ENCODE peak calls at places on chromosome 15, in six cellular contexts. A, L, X, D, Y and O are unnamed samples. For H3K36me3 and H3K27me3, the result is how much of the 10 kb centered on the place peaks cover.

GRCh38 chr15:84736375-84736774 is 12.0 kb upstream of the ZNF592 start:
- DNase-seq in A (no peak), L (no peak), X (no peak), D (no peak), Y (no peak), O (no peak)

GRCh38 chr15:50687302-50687902 is 805 bp upstream of the TRPM7 start:
- DNase-seq in A (no peak), L (no peak), X (no peak), D (no peak), Y (no peak), O (no peak)

GRCh38 chr15:89910891-89911626 is 1.7 kb downstream of the ARPIN start:
- DNase-seq in A (no peak), L (no peak), X (no peak), D (no peak), Y (no peak), O (no peak)

GRCh38 chr15:78737187-78737820 is 74.0 kb downstream of the ADAMTS7 start:
- DNase-seq in A (no peak), L (no peak), X (no peak), D (no peak), Y (peak), O (no peak)

GRCh38 chr15:89781891-89782618 is 5.9 kb downstream of the MESP2 start:
- DNase-seq in A (no peak), L (no peak), X (no peak), D (no peak), Y (no peak), O (peak)

GRCh38 chr15:91338763-91339162 is 238.7 kb downstream of the SV2B start:
- DNase-seq in A (peak), L (no peak), X (peak), D (no peak), Y (peak), O (peak)

GRCh38 chr15:99931703-99932603 is 198.7 kb upstream of the LYSMD4 start:
- DNase-seq in A (no peak), L (no peak), X (no peak), D (no peak), Y (peak), O (no peak)

GRCh38 chr15:63118854-63119253 is 2.8 kb upstream of the LACTB start:
- DNase-seq in A (no peak), L (no peak), X (no peak), D (no peak), Y (no peak), O (no peak)

GRCh38 chr15:96361309-96362000 is 31.0 kb downstream of the NR2F2 start:
- DNase-seq in A (no peak), L (no peak), X (no peak), D (no peak), Y (peak), O (no peak)

GRCh38 chr15:43880406-43881184 is 53.8 kb downstream of the WDR76 start:
- DNase-seq in A (no peak), L (no peak), X (no peak), D (no peak), Y (no peak), O (no peak)

GRCh38 chr15:32838820-32839219 is 121.0 kb downstream of the GREM1 start:
- DNase-seq in A (no peak), L (no peak), X (no peak), D (no peak), Y (no peak), O (peak)

GRCh38 chr15:95365615-95366107 is 964.8 kb upstream of the NR2F2 start:
- DNase-seq in A (no peak), L (peak), X (peak), D (no peak), Y (no peak), O (peak)

GRCh38 chr15:61201322-61201721 is 27.8 kb downstream of the RORA start:
- DNase-seq in A (no peak), L (no peak), X (no peak), D (no peak), Y (no peak), O (no peak)

GRCh38 chr15:37096878-37097568 is 3.3 kb downstream of the MEIS2 start:
- DNase-seq in A (no peak), L (no peak), X (no peak), D (no peak), Y (peak), O (no peak)

GRCh38 chr15:38554354-38554753 is 10.3 kb downstream of the RASGRP1 start:
- DNase-seq in A (no peak), L (no peak), X (no peak), D (no peak), Y (no peak), O (peak)

GRCh38 chr15:87620393-87620792 is 636.1 kb downstream of the NTRK3 start:
- DNase-seq in A (no peak), L (no peak), X (no peak), D (no peak), Y (no peak), O (no peak)

GRCh38 chr15:47027322-47027946 is 689.9 kb upstream of the SEMA6D start:
- DNase-seq in A (no peak), L (no peak), X (peak), D (no peak), Y (peak), O (no peak)

GRCh38 chr15:34284937-34285336 is 52.6 kb downstream of the SLC12A6 start:
- DNase-seq in A (no peak), L (no peak), X (no peak), D (no peak), Y (no peak), O (no peak)

DNA sequence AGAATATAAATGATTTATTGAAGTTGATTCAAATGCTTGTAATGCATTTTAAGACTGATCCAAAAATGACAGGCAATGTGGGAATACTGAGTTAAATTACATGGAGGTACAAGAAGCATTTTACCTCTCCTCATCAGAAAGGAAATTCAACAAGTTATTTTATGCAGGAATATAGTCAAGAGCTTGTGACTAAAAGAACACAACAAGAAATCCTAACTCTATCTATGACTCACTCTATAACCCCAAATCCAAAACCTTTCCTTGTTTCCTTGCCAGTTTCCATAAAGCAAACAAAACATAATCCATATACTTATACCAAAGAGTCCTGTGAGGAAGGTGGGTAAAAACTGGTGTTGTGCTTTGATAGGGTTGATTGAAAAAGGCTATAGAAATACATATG is 30.8 kb downstream of the SIN3A start:
- DNase-seq in A (no peak), L (no peak), X (no peak), D (no peak), Y (no peak), O (no peak)
- H3K36me3 ChIP-seq in A (under half), L (under half), X (under half), D (half or more), Y (half or more), O (under half)

GRCh38 chr15:67822537-67823370 is 2.6 kb upstream of the SKOR1 start:
- DNase-seq in A (no peak), L (no peak), X (no peak), D (no peak), Y (peak), O (no peak)
- H3K27me3 ChIP-seq in A (half or more), L (half or more), X (half or more), D (half or more), Y (half or more), O (half or more)

DNA sequence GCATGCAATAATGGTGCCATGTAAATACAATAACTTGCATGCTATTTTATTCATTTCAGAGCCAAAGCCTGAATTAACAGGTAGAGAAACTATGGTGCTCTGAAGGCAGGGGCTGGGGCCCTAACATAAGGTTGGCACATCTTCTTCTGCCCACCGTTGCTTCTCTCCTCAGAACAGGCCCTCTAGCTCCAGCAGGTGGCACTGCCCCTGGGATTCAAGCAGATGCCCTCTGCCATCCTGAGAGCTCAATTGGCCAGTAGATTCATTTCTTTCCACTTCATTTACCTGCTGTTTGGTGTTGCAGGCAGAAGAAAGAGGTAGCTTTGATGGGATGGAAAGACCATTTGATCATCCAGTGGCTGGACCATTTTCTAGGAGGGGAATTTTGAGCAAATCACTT is 130.5 kb downstream of the FOXB1 start:
- DNase-seq in A (no peak), L (no peak), X (no peak), D (no peak), Y (no peak), O (no peak)
- TF ChIP-seq CTCF in A (peak), L (no peak), X (peak), D (no peak), Y (peak), O (peak)

GRCh38 chr15:77623008-77623877 is 9.5 kb downstream of the LINGO1 start:
- DNase-seq in A (no peak), L (no peak), X (no peak), D (no peak), Y (peak), O (no peak)

GRCh38 chr15:77620960-77621647 is 11.6 kb downstream of the LINGO1 start:
- DNase-seq in A (no peak), L (no peak), X (no peak), D (no peak), Y (no peak), O (no peak)

GRCh38 chr15:77623878-77624524 is 8.7 kb downstream of the LINGO1 start:
- DNase-seq in A (no peak), L (no peak), X (no peak), D (no peak), Y (peak), O (no peak)

GRCh38 chr15:77621847-77622211 is 10.9 kb downstream of the LINGO1 start:
- DNase-seq in A (no peak), L (no peak), X (no peak), D (no peak), Y (no peak), O (no peak)

DNA sequence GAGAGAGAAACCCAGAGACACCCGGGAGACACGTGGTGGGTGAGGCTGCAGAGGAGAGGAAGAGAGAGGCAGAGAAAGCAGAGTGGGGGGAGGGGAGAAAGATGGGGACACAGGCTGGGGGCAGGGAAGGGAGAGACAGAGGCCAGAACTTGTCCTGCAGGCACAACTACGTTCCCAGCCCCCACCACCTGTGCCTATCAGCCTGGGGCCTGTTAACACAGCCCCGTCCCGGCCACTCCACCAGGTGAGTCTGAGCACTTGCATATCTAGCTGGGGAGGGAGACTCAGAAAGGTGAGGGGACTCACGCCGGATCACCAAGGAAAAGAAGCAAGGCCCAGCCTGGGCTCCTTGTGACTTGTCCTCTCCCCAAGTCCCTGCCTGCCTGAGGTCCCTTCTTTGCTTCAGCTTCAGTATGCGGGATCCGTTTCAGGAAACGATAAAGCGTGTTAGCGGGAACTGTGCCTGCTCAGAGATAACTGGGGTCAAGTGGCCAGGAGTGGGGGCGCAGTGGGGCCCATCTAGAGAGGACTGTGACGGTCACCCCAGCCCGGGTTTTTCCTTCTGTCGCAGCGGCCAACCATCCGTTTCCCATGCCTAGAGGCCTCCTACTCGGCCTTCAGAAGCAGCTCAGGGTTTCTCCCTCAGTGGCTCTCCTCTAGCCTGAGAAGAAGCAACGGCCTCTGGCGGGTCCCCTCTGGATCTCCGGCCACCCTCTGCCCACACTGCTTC is 10.3 kb downstream of the LINGO1 start:
- DNase-seq in A (peak), L (no peak), X (no peak), D (no peak), Y (peak), O (no peak)
- H3K36me3 ChIP-seq in A (under half), L (under half), X (under half), D (under half), Y (under half), O (under half)